ENCODE peak calls at places on chromosome 5, in eight cellular contexts. One of them, this sample, is unnamed.

GRCh38 chr5:16489322-16489791 is 23.8 kb upstream of the ZNF622 start:
- DNase-seq in HFF-Myc: no peak
- DNase-seq in A549: peak
- DNase-seq in GM13977: peak
- DNase-seq in upper lobe of left lung: no peak
- DNase-seq in D721Med: no peak
- DNase-seq in GM13976: no peak
- DNase-seq in glutamatergic neuron: no peak
- DNase-seq in this sample: no peak

GRCh38 chr5:128121679-128122078 is 38.1 kb downstream of the SLC12A2 start:
- DNase-seq in HFF-Myc: no peak
- DNase-seq in A549: no peak
- DNase-seq in GM13977: no peak
- DNase-seq in upper lobe of left lung: peak
- DNase-seq in D721Med: no peak
- DNase-seq in GM13976: no peak
- DNase-seq in glutamatergic neuron: no peak
- DNase-seq in this sample: no peak

GRCh38 chr5:1763960-1764605 is 35.6 kb downstream of the MRPL36 start:
- DNase-seq in HFF-Myc: no peak
- DNase-seq in A549: no peak
- DNase-seq in GM13977: no peak
- DNase-seq in upper lobe of left lung: peak
- DNase-seq in D721Med: no peak
- DNase-seq in GM13976: no peak
- DNase-seq in glutamatergic neuron: peak
- DNase-seq in this sample: peak

GRCh38 chr5:57532513-57533497 is 50.2 kb upstream of the ACTBL2 start:
- DNase-seq in HFF-Myc: no peak
- DNase-seq in A549: no peak
- DNase-seq in GM13977: no peak
- DNase-seq in upper lobe of left lung: no peak
- DNase-seq in D721Med: no peak
- DNase-seq in GM13976: no peak
- DNase-seq in glutamatergic neuron: no peak
- DNase-seq in this sample: no peak

GRCh38 chr5:158979749-158980521 is 119.8 kb downstream of the EBF1 start:
- DNase-seq in HFF-Myc: no peak
- DNase-seq in A549: peak
- DNase-seq in GM13977: no peak
- DNase-seq in upper lobe of left lung: peak
- DNase-seq in D721Med: no peak
- DNase-seq in GM13976: no peak
- DNase-seq in glutamatergic neuron: peak
- DNase-seq in this sample: no peak

GRCh38 chr5:170297589-170298462 is at the start of gene LCP2:
- DNase-seq in HFF-Myc: no peak
- DNase-seq in A549: no peak
- DNase-seq in GM13977: peak
- DNase-seq in upper lobe of left lung: peak
- DNase-seq in D721Med: no peak
- DNase-seq in GM13976: peak
- DNase-seq in glutamatergic neuron: no peak
- DNase-seq in this sample: no peak

GRCh38 chr5:33842456-33842855 is 49.3 kb downstream of the ADAMTS12 start:
- DNase-seq in HFF-Myc: no peak
- DNase-seq in A549: no peak
- DNase-seq in GM13977: no peak
- DNase-seq in upper lobe of left lung: no peak
- DNase-seq in D721Med: no peak
- DNase-seq in GM13976: no peak
- DNase-seq in glutamatergic neuron: no peak
- DNase-seq in this sample: no peak

GRCh38 chr5:58188287-58188651 is 271.6 kb downstream of the PLK2 start:
- DNase-seq in HFF-Myc: no peak
- DNase-seq in A549: peak
- DNase-seq in GM13977: no peak
- DNase-seq in upper lobe of left lung: no peak
- DNase-seq in D721Med: no peak
- DNase-seq in GM13976: no peak
- DNase-seq in glutamatergic neuron: no peak
- DNase-seq in this sample: no peak

GRCh38 chr5:149857499-149857898 is 87.1 kb downstream of the PDE6A start:
- DNase-seq in HFF-Myc: no peak
- DNase-seq in A549: no peak
- DNase-seq in GM13977: no peak
- DNase-seq in upper lobe of left lung: peak
- DNase-seq in D721Med: no peak
- DNase-seq in GM13976: no peak
- DNase-seq in glutamatergic neuron: no peak
- DNase-seq in this sample: no peak

GRCh38 chr5:122661496-122662180 is 113.2 kb upstream of the SNX2 start:
- DNase-seq in HFF-Myc: no peak
- DNase-seq in A549: no peak
- DNase-seq in GM13977: no peak
- DNase-seq in upper lobe of left lung: no peak
- DNase-seq in D721Med: no peak
- DNase-seq in GM13976: no peak
- DNase-seq in glutamatergic neuron: no peak
- DNase-seq in this sample: no peak

GRCh38 chr5:150172563-150172962 is 6.0 kb downstream of the CDX1 start:
- DNase-seq in HFF-Myc: no peak
- DNase-seq in A549: no peak
- DNase-seq in GM13977: no peak
- DNase-seq in upper lobe of left lung: no peak
- DNase-seq in D721Med: no peak
- DNase-seq in GM13976: no peak
- DNase-seq in glutamatergic neuron: no peak
- DNase-seq in this sample: no peak

GRCh38 chr5:136038635-136039034 is 9.8 kb downstream of the TGFBI start:
- DNase-seq in HFF-Myc: no peak
- DNase-seq in A549: no peak
- DNase-seq in GM13977: no peak
- DNase-seq in upper lobe of left lung: no peak
- DNase-seq in D721Med: no peak
- DNase-seq in GM13976: no peak
- DNase-seq in glutamatergic neuron: no peak
- DNase-seq in this sample: no peak

GRCh38 chr5:160339406-160340140 is 27.2 kb upstream of the CCNJL start:
- DNase-seq in HFF-Myc: no peak
- DNase-seq in A549: no peak
- DNase-seq in GM13977: no peak
- DNase-seq in upper lobe of left lung: no peak
- DNase-seq in D721Med: no peak
- DNase-seq in GM13976: no peak
- DNase-seq in glutamatergic neuron: no peak
- DNase-seq in this sample: no peak

GRCh38 chr5:91401175-91401574 is 18.1 kb upstream of the ARRDC3 start:
- DNase-seq in HFF-Myc: no peak
- DNase-seq in A549: no peak
- DNase-seq in GM13977: no peak
- DNase-seq in upper lobe of left lung: no peak
- DNase-seq in D721Med: no peak
- DNase-seq in GM13976: no peak
- DNase-seq in glutamatergic neuron: no peak
- DNase-seq in this sample: no peak

GRCh38 chr5:160262665-160263064 is 33.4 kb downstream of the FABP6 start:
- DNase-seq in HFF-Myc: no peak
- DNase-seq in A549: no peak
- DNase-seq in GM13977: no peak
- DNase-seq in upper lobe of left lung: no peak
- DNase-seq in D721Med: no peak
- DNase-seq in GM13976: no peak
- DNase-seq in glutamatergic neuron: peak
- DNase-seq in this sample: no peak

GRCh38 chr5:94274684-94275083 is 343.7 kb downstream of the KIAA0825 start:
- DNase-seq in HFF-Myc: no peak
- DNase-seq in A549: no peak
- DNase-seq in GM13977: no peak
- DNase-seq in upper lobe of left lung: no peak
- DNase-seq in D721Med: no peak
- DNase-seq in GM13976: no peak
- DNase-seq in glutamatergic neuron: no peak
- DNase-seq in this sample: no peak

GRCh38 chr5:7848296-7848695 is 2.6 kb downstream of the CFAP90 start:
- DNase-seq in HFF-Myc: no peak
- DNase-seq in A549: no peak
- DNase-seq in GM13977: no peak
- DNase-seq in upper lobe of left lung: no peak
- DNase-seq in D721Med: no peak
- DNase-seq in GM13976: no peak
- DNase-seq in glutamatergic neuron: no peak
- DNase-seq in this sample: no peak

GRCh38 chr5:158431369-158432029 is 572.6 kb upstream of the CLINT1 start:
- DNase-seq in HFF-Myc: no peak
- DNase-seq in A549: no peak
- DNase-seq in GM13977: no peak
- DNase-seq in upper lobe of left lung: no peak
- DNase-seq in D721Med: no peak
- DNase-seq in GM13976: no peak
- DNase-seq in glutamatergic neuron: no peak
- DNase-seq in this sample: no peak

GRCh38 chr5:28403846-28404245 is 1365.5 kb upstream of the CDH9 start:
- DNase-seq in HFF-Myc: no peak
- DNase-seq in A549: no peak
- DNase-seq in GM13977: no peak
- DNase-seq in upper lobe of left lung: no peak
- DNase-seq in D721Med: no peak
- DNase-seq in GM13976: no peak
- DNase-seq in glutamatergic neuron: no peak
- DNase-seq in this sample: no peak

GRCh38 chr5:53109436-53110127 is at the start of gene MOCS2:
- DNase-seq in HFF-Myc: peak
- DNase-seq in A549: peak
- DNase-seq in GM13977: peak
- DNase-seq in upper lobe of left lung: peak
- DNase-seq in D721Med: peak
- DNase-seq in GM13976: peak
- DNase-seq in glutamatergic neuron: peak
- DNase-seq in this sample: peak
- TF ChIP-seq CTCF in HFF-Myc: no peak
- TF ChIP-seq CTCF in A549: no peak
- TF ChIP-seq CTCF in GM13977: no peak
- TF ChIP-seq CTCF in upper lobe of left lung: no peak
- TF ChIP-seq CTCF in D721Med: no peak
- TF ChIP-seq CTCF in GM13976: no peak
- TF ChIP-seq CTCF in glutamatergic neuron: no peak
- TF ChIP-seq CTCF in this sample: no peak

GRCh38 chr5:181181650-181182565 is 23.1 kb downstream of the TRIM7 start:
- DNase-seq in HFF-Myc: no peak
- DNase-seq in A549: no peak
- DNase-seq in GM13977: peak
- DNase-seq in upper lobe of left lung: peak
- DNase-seq in D721Med: peak
- DNase-seq in GM13976: peak
- DNase-seq in glutamatergic neuron: peak
- DNase-seq in this sample: no peak
- TF ChIP-seq CTCF in HFF-Myc: peak
- TF ChIP-seq CTCF in A549: peak
- TF ChIP-seq CTCF in GM13977: peak
- TF ChIP-seq CTCF in upper lobe of left lung: peak
- TF ChIP-seq CTCF in D721Med: peak
- TF ChIP-seq CTCF in GM13976: peak
- TF ChIP-seq CTCF in glutamatergic neuron: peak
- TF ChIP-seq CTCF in this sample: peak

GRCh38 chr5:6820851-6821479 is 107.7 kb downstream of the TENT4A start:
- DNase-seq in HFF-Myc: peak
- DNase-seq in A549: peak
- DNase-seq in GM13977: peak
- DNase-seq in upper lobe of left lung: no peak
- DNase-seq in D721Med: peak
- DNase-seq in GM13976: peak
- DNase-seq in glutamatergic neuron: peak
- DNase-seq in this sample: no peak

GRCh38 chr5:6822556-6823343 is 109.5 kb downstream of the TENT4A start:
- DNase-seq in HFF-Myc: no peak
- DNase-seq in A549: no peak
- DNase-seq in GM13977: no peak
- DNase-seq in upper lobe of left lung: no peak
- DNase-seq in D721Med: no peak
- DNase-seq in GM13976: no peak
- DNase-seq in glutamatergic neuron: no peak
- DNase-seq in this sample: no peak

GRCh38 chr5:6818594-6819512 is 105.6 kb downstream of the TENT4A start:
- DNase-seq in HFF-Myc: no peak
- DNase-seq in A549: no peak
- DNase-seq in GM13977: no peak
- DNase-seq in upper lobe of left lung: no peak
- DNase-seq in D721Med: no peak
- DNase-seq in GM13976: no peak
- DNase-seq in glutamatergic neuron: no peak
- DNase-seq in this sample: no peak

GRCh38 chr5:6822068-6822467 is 108.8 kb downstream of the TENT4A start:
- DNase-seq in HFF-Myc: no peak
- DNase-seq in A549: no peak
- DNase-seq in GM13977: no peak
- DNase-seq in upper lobe of left lung: no peak
- DNase-seq in D721Med: no peak
- DNase-seq in GM13976: no peak
- DNase-seq in glutamatergic neuron: no peak
- DNase-seq in this sample: no peak

DNA sequence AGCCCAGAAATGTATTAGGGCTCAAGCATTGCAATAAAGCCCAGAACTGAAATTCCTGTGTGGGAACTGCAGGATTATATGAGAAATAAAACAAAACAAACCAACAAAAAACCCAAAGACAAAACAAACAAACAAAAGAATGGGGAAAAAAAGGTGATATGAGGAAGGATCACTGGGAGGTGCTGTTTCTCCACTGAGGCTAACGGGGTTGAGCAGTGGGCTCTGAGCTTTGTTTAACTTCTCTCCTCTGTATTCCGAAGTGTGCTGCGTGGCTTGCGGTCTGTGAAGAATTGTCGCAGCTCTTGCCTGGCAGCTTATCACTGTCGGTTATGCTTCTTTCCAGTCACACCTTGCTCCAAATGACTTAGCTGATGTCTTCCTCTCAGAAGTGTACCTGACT is 106.3 kb downstream of the TENT4A start:
- DNase-seq in HFF-Myc: no peak
- DNase-seq in A549: no peak
- DNase-seq in GM13977: no peak
- DNase-seq in upper lobe of left lung: no peak
- DNase-seq in D721Med: no peak
- DNase-seq in GM13976: no peak
- DNase-seq in glutamatergic neuron: no peak
- DNase-seq in this sample: no peak
- TF ChIP-seq CTCF in HFF-Myc: no peak
- TF ChIP-seq CTCF in A549: no peak
- TF ChIP-seq CTCF in GM13977: no peak
- TF ChIP-seq CTCF in upper lobe of left lung: no peak
- TF ChIP-seq CTCF in D721Med: no peak
- TF ChIP-seq CTCF in GM13976: no peak
- TF ChIP-seq CTCF in glutamatergic neuron: no peak
- TF ChIP-seq CTCF in this sample: no peak

DNA sequence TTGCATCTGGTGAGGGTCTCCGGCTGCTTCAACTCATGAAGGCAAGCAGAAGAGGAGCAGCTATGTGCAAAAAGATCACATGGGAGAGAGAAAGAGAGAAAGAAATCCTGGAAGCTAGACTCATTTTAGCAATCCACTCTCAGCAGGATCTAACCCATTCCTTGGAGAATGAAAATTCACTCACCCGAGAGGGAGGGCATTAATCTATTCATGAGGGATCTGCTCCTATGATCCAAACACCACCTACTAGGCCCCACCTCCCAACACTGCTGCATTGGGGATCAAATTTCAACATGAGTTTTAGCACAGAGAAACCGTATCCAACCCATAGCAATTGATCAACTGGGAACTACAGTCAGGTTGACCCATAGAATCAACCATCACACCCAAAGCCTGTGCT is 98.1 kb upstream of the SV2C start:
- DNase-seq in HFF-Myc: no peak
- DNase-seq in A549: no peak
- DNase-seq in GM13977: no peak
- DNase-seq in upper lobe of left lung: no peak
- DNase-seq in D721Med: no peak
- DNase-seq in GM13976: no peak
- DNase-seq in glutamatergic neuron: no peak
- DNase-seq in this sample: no peak
- TF ChIP-seq CTCF in HFF-Myc: no peak
- TF ChIP-seq CTCF in A549: no peak
- TF ChIP-seq CTCF in GM13977: no peak
- TF ChIP-seq CTCF in upper lobe of left lung: no peak
- TF ChIP-seq CTCF in D721Med: no peak
- TF ChIP-seq CTCF in GM13976: no peak
- TF ChIP-seq CTCF in glutamatergic neuron: no peak
- TF ChIP-seq CTCF in this sample: no peak